ENCODE peak calls at places on chromosomes 4 and X, in four cellular contexts. A is WTC11, Z is K562, B is GM12878. E is an unnamed sample.

GRCh38 chr4:56051710-56052075 is 102.9 kb downstream of the CEP135 start:
- DNase-seq in A (no peak), Z (no peak), B (no peak), E (no peak)

GRCh38 chr4:18816228-18816891 is 794.8 kb upstream of the LCORL start:
- DNase-seq in A (no peak), Z (no peak), B (no peak), E (no peak)

GRCh38 chr4:15956179-15956850 is 6.7 kb downstream of the FGFBP2 start:
- DNase-seq in A (peak), Z (peak), B (peak), E (peak)

GRCh38 chrX:38311743-38312142 is 15.6 kb downstream of the RPGR start:
- DNase-seq in A (no peak), Z (no peak), B (no peak), E (no peak)

GRCh38 chr4:23959401-23960148 is 69.7 kb upstream of the PPARGC1A start:
- DNase-seq in A (no peak), Z (no peak), B (no peak), E (no peak)

GRCh38 chr4:1285790-1286553 is 3.7 kb upstream of the MAEA start:
- DNase-seq in A (peak), Z (no peak), B (no peak), E (peak)

GRCh38 chr4:1473718-1474117 is 67.5 kb upstream of the NKX1-1 start:
- DNase-seq in A (no peak), Z (no peak), B (no peak), E (no peak)

GRCh38 chrX:56782362-56782761 is 53.3 kb downstream of the NBDY start:
- DNase-seq in A (no peak), Z (no peak), B (no peak), E (no peak)

GRCh38 chr4:68373513-68373912 is 23.6 kb upstream of the YTHDC1 start:
- DNase-seq in A (peak), Z (no peak), B (no peak), E (no peak)

GRCh38 chrX:101051549-101052302 is at the start of gene TRMT2B:
- DNase-seq in A (peak), Z (peak), B (peak), E (peak)

GRCh38 chr4:143336828-143337599 is at the start of gene GAB1:
- DNase-seq in A (peak), Z (peak), B (no peak), E (peak)

GRCh38 chrX:103329991-103330390 is at the start of gene TCEAL7:
- DNase-seq in A (peak), Z (no peak), B (no peak), E (no peak)

GRCh38 chr4:177853198-177853597 is 411.0 kb upstream of the AGA start:
- DNase-seq in A (no peak), Z (no peak), B (no peak), E (no peak)

GRCh38 chr4:17662694-17663093 is 48.3 kb downstream of the MED28 start:
- DNase-seq in A (no peak), Z (no peak), B (no peak), E (no peak)

GRCh38 chr4:102675142-102675541 is 85.6 kb downstream of the MANBA start:
- DNase-seq in A (no peak), Z (no peak), B (no peak), E (peak)

GRCh38 chrX:45445745-45446412 is 245.2 kb upstream of the DIPK2B start:
- DNase-seq in A (no peak), Z (no peak), B (no peak), E (no peak)

GRCh38 chrX:70289168-70289792 is 447 bp downstream of the PDZD11 start:
- DNase-seq in A (no peak), Z (no peak), B (no peak), E (no peak)

GRCh38 chr4:79164961-79165610 is 160.8 kb downstream of the NAA11 start:
- DNase-seq in A (no peak), Z (no peak), B (no peak), E (no peak)

GRCh38 chr4:125664091-125664767 is 349.5 kb downstream of the FAT4 start:
- DNase-seq in A (no peak), Z (no peak), B (no peak), E (no peak)

GRCh38 chr4:58435871-58436270 is 1325.7 kb upstream of the IGFBP7 start:
- DNase-seq in A (no peak), Z (no peak), B (no peak), E (no peak)

GRCh38 chr4:15451181-15451865 is 18.4 kb upstream of the CC2D2A start:
- DNase-seq in A (no peak), Z (no peak), B (no peak), E (no peak)

GRCh38 chr4:61762722-61763627 is 562.8 kb downstream of the ADGRL3 start:
- DNase-seq in A (no peak), Z (no peak), B (no peak), E (no peak)

GRCh38 chr4:70564033-70564432 is 28.0 kb upstream of the AMBN start:
- DNase-seq in A (no peak), Z (no peak), B (no peak), E (peak)

DNA sequence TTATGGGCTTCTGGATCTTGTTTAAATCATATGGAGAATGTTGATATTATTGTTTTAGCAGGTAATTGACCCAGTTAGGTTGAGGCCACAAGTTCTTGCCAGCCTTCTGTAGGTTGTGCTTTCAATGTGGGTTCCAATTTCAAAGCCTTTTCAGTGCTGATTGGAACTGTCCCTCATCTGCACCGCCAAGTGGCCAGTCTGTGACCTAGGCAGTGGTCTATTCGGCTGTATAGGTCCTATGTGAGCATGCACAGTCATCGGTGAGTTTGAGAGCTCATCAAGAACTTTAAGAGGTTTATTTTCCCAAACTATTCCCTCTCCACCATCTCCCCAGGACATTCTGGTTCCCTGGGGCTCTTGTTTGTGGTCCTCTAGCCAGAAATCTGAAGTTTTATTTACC is 35.7 kb downstream of the DDX53 start:
- DNase-seq in A (peak), Z (no peak), B (no peak), E (no peak)
- TF ChIP-seq CBFB in A (no peak), Z (no peak), B (no peak), E (no peak)

GRCh38 chrX:16838202-16839066 is 31.7 kb downstream of the RBBP7 start:
- DNase-seq in A (no peak), Z (no peak), B (no peak), E (no peak)
- TF ChIP-seq CBFB in A (no peak), Z (no peak), B (no peak), E (no peak)

GRCh38 chrX:30955687-30956086 is 66.6 kb upstream of the TAB3 start:
- DNase-seq in A (no peak), Z (no peak), B (no peak), E (peak)

GRCh38 chrX:30961805-30962204 is 72.8 kb upstream of the TAB3 start:
- DNase-seq in A (no peak), Z (no peak), B (no peak), E (no peak)

GRCh38 chrX:30961387-30961786 is 72.3 kb upstream of the TAB3 start:
- DNase-seq in A (no peak), Z (no peak), B (no peak), E (peak)

DNA sequence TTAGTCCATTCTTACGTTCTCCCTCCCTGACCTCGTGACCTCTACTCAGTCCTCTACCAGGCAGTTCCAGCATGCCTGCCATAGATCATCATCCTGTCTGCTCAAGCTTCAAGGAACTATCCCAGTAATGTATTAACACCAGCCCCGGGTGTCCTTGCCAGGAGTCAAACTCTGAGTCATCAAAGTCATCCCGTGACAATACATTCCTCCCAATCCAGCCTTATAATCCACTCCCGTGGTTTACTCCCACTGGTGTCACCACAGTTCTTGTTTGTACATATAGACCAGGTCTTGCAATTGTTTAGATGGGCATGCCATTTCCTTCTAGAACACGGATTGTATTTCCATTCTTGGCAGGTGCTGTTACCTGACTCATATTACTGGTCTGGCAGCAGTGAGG is 68.7 kb upstream of the TAB3 start:
- DNase-seq in A (no peak), Z (no peak), B (no peak), E (peak)
- TF ChIP-seq CBFB in A (no peak), Z (no peak), B (no peak), E (no peak)

GRCh38 chr4:154119317-154119716 is 330.4 kb upstream of the SFRP2 start:
- DNase-seq in A (peak), Z (no peak), B (no peak), E (no peak)
- TF ChIP-seq CBFB in A (no peak), Z (no peak), B (no peak), E (no peak)

GRCh38 chrX:132488092-132488749 is 617 bp downstream of the MBNL3 start:
- DNase-seq in A (no peak), Z (no peak), B (no peak), E (no peak)
- TF ChIP-seq CBFB in A (no peak), Z (no peak), B (no peak), E (no peak)

E was measured in HepG2.